ENCODE peak calls at places on chromosomes 3 and 15, in six cellular contexts. M is HuH-7, S is EL, H is left colon, G is neural progenitor cell, P is COR-L47. Z is an unnamed sample.
A peak's percentile ranks its signal among the peaks of the same experiment; 100 is the strongest.

GRCh38 chr3:142963266-142964149 is at the start of gene PAQR9:
- DNase-seq in M (peak; percentile 64), H (no peak), P (peak; percentile 56), G (peak; percentile 83), S (peak; percentile 33), Z (peak; percentile 73)

GRCh38 chr15:24269166-24269571 is 406.4 kb upstream of the NPAP1 start:
- DNase-seq in G (no peak), P (no peak), M (no peak), H (peak; percentile 70), S (no peak), Z (no peak)

GRCh38 chr3:13580256-13581023 is 31.5 kb downstream of the FBLN2 start:
- DNase-seq in S (no peak), P (no peak), H (no peak), G (no peak), M (no peak), Z (peak; percentile 3)

GRCh38 chr3:82012775-82013174 is 251.3 kb upstream of the GBE1 start:
- DNase-seq in G (no peak), M (no peak), S (no peak), P (no peak), H (no peak), Z (no peak)

GRCh38 chr3:13189639-13190375 is 116.6 kb upstream of the IQSEC1 start:
- DNase-seq in S (peak; percentile 73), M (no peak), G (no peak), H (no peak), P (no peak), Z (no peak)

GRCh38 chr3:120415756-120416155 is 35.0 kb downstream of the FSTL1 start:
- DNase-seq in S (no peak), P (no peak), M (no peak), G (no peak), H (no peak), Z (no peak)

GRCh38 chr15:31298707-31299172 is 27.9 kb upstream of the KLF13 start:
- DNase-seq in G (no peak), S (no peak), P (no peak), H (no peak), M (no peak), Z (no peak)

GRCh38 chr15:51782357-51782896 is 31.0 kb downstream of the TMOD2 start:
- DNase-seq in S (peak; percentile 31), M (peak; percentile 32), G (peak; percentile 56), H (no peak), P (no peak), Z (peak; percentile 5)

GRCh38 chr3:149369991-149370866 is 7.2 kb downstream of the TM4SF1 start:
- DNase-seq in P (no peak), M (no peak), S (no peak), G (peak; percentile 63), H (no peak), Z (peak; percentile 20)

GRCh38 chr15:101689901-101690300 is 34.4 kb downstream of the TARS3 start:
- DNase-seq in H (no peak), M (no peak), P (no peak), G (no peak), S (peak; percentile 68), Z (no peak)

GRCh38 chr15:38695249-38696119 is 130.9 kb upstream of the RASGRP1 start:
- DNase-seq in M (no peak), G (no peak), H (no peak), S (no peak), P (no peak), Z (no peak)

GRCh38 chr3:196082471-196082971 is 631 bp upstream of the TFRC start:
- DNase-seq in P (peak; percentile 5), H (no peak), S (no peak), G (no peak), M (peak; percentile 38), Z (no peak)

GRCh38 chr3:131568460-131568859 is 65.7 kb upstream of the MRPL3 start:
- DNase-seq in S (no peak), P (peak; percentile 4), H (no peak), G (peak; percentile 42), M (no peak), Z (peak; percentile 11)

GRCh38 chr15:70303981-70304380 is 206.3 kb upstream of the TLE3 start:
- DNase-seq in S (no peak), G (no peak), M (no peak), P (no peak), H (no peak), Z (no peak)

GRCh38 chr15:27449041-27449440 is 478.1 kb downstream of the GABRG3 start:
- DNase-seq in M (no peak), S (no peak), H (no peak), P (no peak), G (peak; percentile 6), Z (no peak)

GRCh38 chr3:120349819-120350125 is 618 bp upstream of the LRRC58 start:
- DNase-seq in H (no peak), G (no peak), P (no peak), M (peak; percentile 57), S (no peak), Z (no peak)

GRCh38 chr3:192352142-192352541 is 375.2 kb downstream of the FGF12 start:
- DNase-seq in H (no peak), M (no peak), S (no peak), P (no peak), G (no peak), Z (no peak)

GRCh38 chr15:74851960-74852359 is 9.0 kb upstream of the ULK3 start:
- DNase-seq in G (no peak), S (no peak), H (no peak), P (no peak), M (no peak), Z (no peak)

GRCh38 chr3:110711851-110712396 is 359.7 kb upstream of the NECTIN3 start:
- DNase-seq in H (no peak), M (no peak), S (peak; percentile 28), G (no peak), P (no peak), Z (no peak)

GRCh38 chr3:45496550-45496949 is 98.0 kb upstream of the LIMD1 start:
- DNase-seq in M (no peak), G (no peak), S (no peak), P (no peak), H (no peak), Z (peak; percentile 1)

GRCh38 chr3:24829011-24829581 is 334.4 kb upstream of the THRB start:
- DNase-seq in H (no peak), S (peak; percentile 4), P (peak; percentile 53), M (no peak), G (peak; percentile 78), Z (peak; percentile 34)

GRCh38 chr3:42846682-42847522 is 28.8 kb downstream of the CYP8B1 start:
- DNase-seq in H (no peak), G (no peak), S (no peak), M (no peak), P (no peak), Z (no peak)

GRCh38 chr3:123338620-123339061 is 110.2 kb downstream of the ADCY5 start:
- DNase-seq in S (no peak), P (no peak), H (no peak), M (no peak), G (no peak), Z (no peak)

GRCh38 chr15:69893863-69894262 is 203.9 kb downstream of the TLE3 start:
- DNase-seq in H (no peak), P (peak; percentile 21), G (peak; percentile 25), M (no peak), S (peak; percentile 67), Z (peak; percentile 25)

GRCh38 chr3:9976736-9977709 is 9.6 kb downstream of the EMC3 start:
- DNase-seq in M (peak; percentile 72), G (no peak), H (peak; percentile 60), P (no peak), S (peak; percentile 96), Z (no peak)

GRCh38 chr3:136632625-136633081 is 119.5 kb downstream of the STAG1 start:
- DNase-seq in S (peak; percentile 11), P (no peak), H (no peak), G (no peak), M (peak; percentile 8), Z (no peak)

GRCh38 chr3:119125742-119126507 is 20.0 kb upstream of the TEX55 start:
- DNase-seq in P (no peak), H (no peak), G (peak; percentile 63), S (no peak), M (no peak), Z (no peak)

Z was measured in NCI-H1417.